ENCODE peak calls at places on chromosomes 7 and 10, in eight cellular contexts. I, A, P, K, Q, X, W and Y are unnamed samples.

GRCh38 chr7:142859829-142860228 is 5.0 kb downstream of the EPHB6 start:
- DNase-seq in W (no peak), P (peak; percentile 86), A (peak; percentile 66), X (peak; percentile 91), Q (no peak), I (no peak), K (no peak), Y (peak; percentile 92)

GRCh38 chr10:111082102-111082975 is 5.5 kb downstream of the ADRA2A start:
- DNase-seq in P (no peak), A (no peak), K (no peak), I (no peak), X (no peak), W (no peak), Q (no peak), Y (no peak)

GRCh38 chr10:62917475-62918238 is 101.5 kb upstream of the EGR2 start:
- DNase-seq in W (no peak), I (no peak), P (no peak), X (no peak), Q (no peak), A (peak; percentile 16), K (no peak), Y (no peak)

GRCh38 chr10:112950714-112951348 is 784 bp downstream of the TCF7L2 start:
- DNase-seq in A (peak; percentile 52), X (peak; percentile 57), W (peak; percentile 64), K (peak; percentile 34), P (no peak), Q (peak; percentile 22), I (no peak), Y (peak; percentile 55)

GRCh38 chr10:77069020-77069419 is 568.6 kb downstream of the KCNMA1 start:
- DNase-seq in X (no peak), A (no peak), K (no peak), Q (no peak), W (no peak), P (no peak), I (no peak), Y (peak; percentile 42)

GRCh38 chr10:51246156-51246555 is 171.9 kb downstream of the PRKG1 start:
- DNase-seq in X (no peak), K (no peak), A (no peak), W (no peak), I (no peak), P (no peak), Q (no peak), Y (peak; percentile 38)

GRCh38 chr10:132886211-132887099 is 55.9 kb downstream of the CFAP46 start:
- DNase-seq in X (no peak), A (no peak), Q (no peak), K (no peak), W (no peak), I (no peak), P (no peak), Y (no peak)

GRCh38 chr10:92914478-92915066 is 66.3 kb downstream of the EXOC6 start:
- DNase-seq in Q (peak; percentile 44), X (peak; percentile 75), K (peak; percentile 67), P (peak; percentile 54), W (no peak), A (peak; percentile 55), I (peak; percentile 51), Y (peak; percentile 48)

GRCh38 chr7:108723343-108723957 is 153.8 kb downstream of the DNAJB9 start:
- DNase-seq in P (no peak), Q (no peak), A (no peak), I (no peak), X (no peak), W (no peak), K (no peak), Y (no peak)

GRCh38 chr10:32929634-32930033 is 28.4 kb downstream of the ITGB1 start:
- DNase-seq in I (no peak), W (no peak), Q (no peak), X (no peak), A (no peak), P (no peak), K (no peak), Y (no peak)

GRCh38 chr10:44054046-44054445 is 330.9 kb downstream of the CXCL12 start:
- DNase-seq in A (no peak), Q (no peak), X (no peak), W (no peak), P (no peak), I (no peak), K (no peak), Y (no peak)

GRCh38 chr10:103799341-103799740 is 56.0 kb downstream of the SH3PXD2A start:
- DNase-seq in Q (no peak), I (no peak), K (no peak), W (no peak), P (no peak), A (no peak), X (no peak), Y (no peak)
- TF ChIP-seq CTCF in Q (no peak), I (no peak), K (no peak), W (no peak), P (no peak), A (no peak), X (no peak), Y (no peak)

GRCh38 chr10:102399217-102400021 is 3.9 kb downstream of the NFKB2 start:
- DNase-seq in I (peak; percentile 88), K (peak; percentile 86), A (peak; percentile 88), Q (peak; percentile 78), P (peak; percentile 78), W (peak; percentile 91), X (peak; percentile 96), Y (peak; percentile 85)

GRCh38 chr10:102400061-102400460 is 4.6 kb downstream of the NFKB2 start:
- DNase-seq in P (no peak), X (no peak), W (no peak), Q (no peak), A (no peak), I (no peak), K (no peak), Y (no peak)

GRCh38 chr10:102396751-102397151 is 1.2 kb downstream of the NFKB2 start:
- DNase-seq in P (no peak), I (no peak), X (no peak), K (no peak), W (no peak), A (no peak), Q (no peak), Y (no peak)

GRCh38 chr10:102397222-102398171 is 2.0 kb downstream of the NFKB2 start:
- DNase-seq in W (no peak), K (no peak), A (no peak), X (no peak), I (no peak), Q (no peak), P (no peak), Y (no peak)

DNA sequence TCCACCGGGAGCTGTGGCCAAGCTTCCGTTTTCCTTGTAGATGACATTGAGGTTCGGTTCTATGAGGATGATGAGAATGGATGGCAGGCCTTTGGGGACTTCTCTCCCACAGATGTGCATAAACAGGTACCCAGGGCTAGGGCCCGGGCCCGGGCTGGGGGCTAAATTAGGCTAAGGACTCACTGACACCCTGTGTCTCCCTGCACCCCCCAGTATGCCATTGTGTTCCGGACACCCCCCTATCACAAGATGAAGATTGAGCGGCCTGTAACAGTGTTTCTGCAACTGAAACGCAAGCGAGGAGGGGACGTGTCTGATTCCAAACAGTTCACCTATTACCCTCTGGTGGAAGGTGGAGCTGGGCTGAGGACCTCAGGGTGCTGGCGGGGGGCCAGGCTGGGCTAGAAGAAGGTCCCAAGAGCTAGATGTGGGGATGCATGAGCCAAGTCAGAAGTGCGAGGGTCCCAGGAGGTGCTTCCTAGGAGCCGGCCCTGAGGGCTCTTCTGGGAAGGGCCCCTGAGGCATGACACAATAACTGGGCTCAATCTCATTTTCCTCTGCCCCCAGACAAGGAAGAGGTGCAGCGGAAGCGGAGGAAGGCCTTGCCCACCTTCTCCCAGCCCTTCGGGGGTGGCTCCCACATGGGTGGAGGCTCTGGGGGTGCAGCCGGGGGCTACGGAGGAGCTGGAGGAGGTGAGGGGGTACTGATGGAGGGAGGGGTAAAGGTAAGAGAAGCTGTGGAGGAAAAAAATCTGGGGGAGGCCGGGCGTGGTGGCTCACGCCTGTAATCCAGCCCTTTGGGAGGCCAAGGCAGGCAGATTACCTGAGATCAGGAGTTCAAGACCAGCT is 2.9 kb downstream of the NFKB2 start:
- DNase-seq in K (no peak), P (no peak), I (no peak), W (no peak), Q (no peak), X (no peak), A (no peak), Y (no peak)
- H3K4me3 ChIP-seq in K (peak overlapping the region; percentile 65), P (no peak overlapping the region), I (no peak overlapping the region), W (no peak overlapping the region), Q (no peak overlapping the region), X (no peak overlapping the region), A (no peak overlapping the region), Y (no peak overlapping the region)

GRCh38 chr7:19707240-19707639 is 1.6 kb downstream of the POLR1F start:
- DNase-seq in Q (peak; percentile 12), P (peak; percentile 28), I (no peak), X (peak; percentile 42), K (no peak), A (peak; percentile 15), W (no peak), Y (peak; percentile 29)

GRCh38 chr7:19708397-19709248 is at the start of gene POLR1F:
- DNase-seq in A (peak; percentile 97), Q (peak; percentile 86), X (peak; percentile 98), P (peak; percentile 95), I (peak; percentile 91), K (peak; percentile 95), W (peak; percentile 96), Y (peak; percentile 96)

GRCh38 chr7:19705663-19706062 is 3.2 kb downstream of the POLR1F start:
- DNase-seq in A (no peak), P (no peak), K (no peak), I (no peak), W (no peak), Q (no peak), X (no peak), Y (no peak)

GRCh38 chr7:19713676-19714075 is 4.8 kb upstream of the POLR1F start:
- DNase-seq in I (peak; percentile 27), X (peak; percentile 67), Q (peak; percentile 22), W (no peak), P (peak; percentile 57), K (no peak), A (peak; percentile 69), Y (peak; percentile 55)

GRCh38 chr7:19709249-19709578 is 377 bp upstream of the POLR1F start:
- DNase-seq in Q (no peak), P (no peak), A (no peak), K (no peak), W (no peak), I (no peak), X (no peak), Y (no peak)
- TF ChIP-seq CTCF in Q (no peak), P (no peak), A (no peak), K (no peak), W (no peak), I (no peak), X (no peak), Y (no peak)

GRCh38 chr7:80087768-80088170 is 46.9 kb upstream of the GNAI1 start:
- DNase-seq in I (no peak), A (no peak), W (no peak), X (peak; percentile 28), P (peak; percentile 28), K (no peak), Q (no peak), Y (peak; percentile 82)
- H3K4me3 ChIP-seq in I (no peak overlapping the region), A (no peak overlapping the region), W (no peak overlapping the region), X (no peak overlapping the region), P (no peak overlapping the region), K (no peak overlapping the region), Q (no peak overlapping the region), Y (no peak overlapping the region)

GRCh38 chr7:87785368-87785995 is 90.7 kb downstream of the SLC25A40 start:
- DNase-seq in W (no peak), Q (no peak), A (no peak), X (no peak), K (no peak), I (no peak), P (no peak), Y (no peak)

GRCh38 chr7:87779806-87780205 is 96.4 kb downstream of the SLC25A40 start:
- DNase-seq in Q (no peak), I (no peak), X (no peak), W (no peak), K (no peak), A (no peak), P (no peak), Y (no peak)

GRCh38 chr7:87784424-87784823 is 91.7 kb downstream of the SLC25A40 start:
- DNase-seq in K (no peak), I (no peak), W (no peak), P (peak; percentile 10), A (peak; percentile 18), X (peak; percentile 15), Q (no peak), Y (peak; percentile 4)
- TF ChIP-seq CTCF in K (no peak), I (no peak), W (no peak), P (peak; percentile 24), A (peak; percentile 12), X (no peak), Q (no peak), Y (no peak)